ENCODE peak calls at places on chromosomes 11 and 22, in four cellular contexts. R is HepG2, K is H1, F is K562. V is an unnamed sample.

GRCh38 chr11:87368876-87369480 is 331.2 kb downstream of the TMEM135 start:
- DNase-seq in R (no peak), K (peak; percentile 13), F (no peak), V (no peak)

GRCh38 chr22:36386900-36387663 is 685 bp downstream of the MYH9 start:
- DNase-seq in R (no peak), K (no peak), F (peak; percentile 35), V (no peak)

GRCh38 chr11:35235944-35236666 is 97.1 kb downstream of the CD44 start:
- DNase-seq in R (no peak), K (no peak), F (no peak), V (peak; percentile 61)

GRCh38 chr11:94129505-94130335 is 1.1 kb downstream of the PANX1 start:
- DNase-seq in R (no peak), K (no peak), F (no peak), V (peak; percentile 56)

GRCh38 chr11:12075291-12075690 is 35.1 kb upstream of the MICAL2 start:
- DNase-seq in R (no peak), K (no peak), F (no peak), V (no peak)

GRCh38 chr11:71946144-71946571 is 17.3 kb downstream of the RNF121 start:
- DNase-seq in R (peak; percentile 22), K (no peak), F (no peak), V (no peak)

GRCh38 chr11:76236092-76237026 is 30.1 kb upstream of the WNT11 start:
- DNase-seq in R (no peak), K (no peak), F (peak; percentile 78), V (peak; percentile 16)

GRCh38 chr11:121246769-121247035 is 45.9 kb upstream of the SC5D start:
- DNase-seq in R (no peak), K (no peak), F (no peak), V (no peak)

GRCh38 chr11:70205049-70205725 is 2.1 kb downstream of the FADD start:
- DNase-seq in R (no peak), K (no peak), F (no peak), V (no peak)

GRCh38 chr22:36433318-36434231 is 45.8 kb upstream of the MYH9 start:
- DNase-seq in R (peak; percentile 66), K (no peak), F (no peak), V (no peak)

GRCh38 chr11:16392646-16393045 is 36.3 kb upstream of the SOX6 start:
- DNase-seq in R (no peak), K (no peak), F (no peak), V (no peak)

GRCh38 chr22:42978453-42979103 is 36.4 kb downstream of the PACSIN2 start:
- DNase-seq in R (no peak), K (no peak), F (no peak), V (no peak)

GRCh38 chr11:10631761-10632160 is 61.8 kb downstream of the IRAG1 start:
- DNase-seq in R (no peak), K (no peak), F (no peak), V (no peak)

GRCh38 chr22:23159287-23159622 is 14.0 kb downstream of the RAB36 start:
- DNase-seq in R (no peak), K (no peak), F (no peak), V (no peak)

GRCh38 chr11:72144807-72145565 is 9.5 kb downstream of the FOLR3 start:
- DNase-seq in R (no peak), K (no peak), F (no peak), V (no peak)

GRCh38 chr11:28834877-28835276 is 726.7 kb downstream of the METTL15 start:
- DNase-seq in R (no peak), K (no peak), F (no peak), V (no peak)

GRCh38 chr11:8777907-8778767 is 95.5 kb downstream of the RPL27A start:
- DNase-seq in R (no peak), K (no peak), F (no peak), V (no peak)

GRCh38 chr22:33325232-33326004 is 267.2 kb upstream of the SYN3 start:
- DNase-seq in R (no peak), K (no peak), F (no peak), V (no peak)

GRCh38 chr11:65541093-65542010 is 16.5 kb downstream of the SCYL1 start:
- DNase-seq in R (no peak), K (no peak), F (no peak), V (no peak)

GRCh38 chr22:26561756-26562417 is 28.0 kb downstream of the TPST2 start:
- DNase-seq in R (no peak), K (no peak), F (no peak), V (no peak)

GRCh38 chr11:76670475-76671235 is at the start of gene LRRC32:
- DNase-seq in R (no peak), K (no peak), F (peak; percentile 60), V (no peak)

GRCh38 chr11:1425006-1425405 is 35.3 kb downstream of the BRSK2 start:
- DNase-seq in R (no peak), K (no peak), F (no peak), V (no peak)

GRCh38 chr11:1421291-1421690 is 31.6 kb downstream of the BRSK2 start:
- DNase-seq in R (no peak), K (no peak), F (no peak), V (no peak)

GRCh38 chr11:1422981-1423380 is 33.2 kb downstream of the BRSK2 start:
- DNase-seq in R (no peak), K (no peak), F (no peak), V (no peak)

GRCh38 chr11:1419811-1420210 is 30.1 kb downstream of the BRSK2 start:
- DNase-seq in R (no peak), K (no peak), F (no peak), V (no peak)

DNA sequence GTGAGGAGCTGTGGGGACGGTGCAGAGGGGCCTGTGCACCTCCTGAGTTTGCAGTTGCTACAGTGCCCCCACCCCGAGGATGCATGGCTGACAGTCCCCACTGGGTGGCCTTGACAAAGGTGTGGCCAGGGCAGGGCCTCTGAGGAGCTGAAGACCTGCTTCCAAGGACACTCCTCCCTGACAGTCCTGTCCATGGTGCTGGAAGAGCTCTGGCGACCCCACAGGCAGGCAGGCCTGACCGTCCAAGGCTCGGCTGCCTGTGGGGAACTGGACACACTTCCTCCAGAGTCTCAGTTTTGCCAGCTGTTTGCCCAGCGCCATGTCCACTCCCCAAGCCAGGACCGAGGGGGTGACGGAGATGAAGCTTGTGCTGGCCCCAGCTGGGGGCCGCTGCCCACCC is 32.7 kb downstream of the BRSK2 start:
- DNase-seq in R (no peak), K (no peak), F (no peak), V (no peak)
- TF ChIP-seq FOSL1 in R (no peak), K (no peak), F (no peak), V (no peak)

GRCh38 chr22:20319041-20319744 is 667 bp downstream of the DGCR6L start:
- DNase-seq in R (no peak), K (no peak), F (peak; percentile 74), V (no peak)

GRCh38 chr22:20315337-20316216 is 4.3 kb downstream of the DGCR6L start:
- DNase-seq in R (no peak), K (no peak), F (no peak), V (no peak)

GRCh38 chr22:20316844-20317401 is 2.9 kb downstream of the DGCR6L start:
- DNase-seq in R (no peak), K (no peak), F (no peak), V (no peak)

GRCh38 chr22:20319745-20320658 is at the start of gene DGCR6L:
- DNase-seq in R (peak; percentile 76), K (peak; percentile 60), F (peak; percentile 100), V (peak; percentile 90)

GRCh38 chr22:20316217-20316843 is 3.5 kb downstream of the DGCR6L start:
- DNase-seq in R (no peak), K (no peak), F (no peak), V (no peak)
- TF ChIP-seq FOSL1 in R (no peak), K (no peak), F (no peak), V (no peak)

GRCh38 chr11:115321602-115322289 is 182.5 kb downstream of the CADM1 start:
- DNase-seq in R (no peak), K (no peak), F (no peak), V (no peak)
- TF ChIP-seq FOSL1 in R (no peak), K (no peak), F (no peak), V (no peak)

DNA sequence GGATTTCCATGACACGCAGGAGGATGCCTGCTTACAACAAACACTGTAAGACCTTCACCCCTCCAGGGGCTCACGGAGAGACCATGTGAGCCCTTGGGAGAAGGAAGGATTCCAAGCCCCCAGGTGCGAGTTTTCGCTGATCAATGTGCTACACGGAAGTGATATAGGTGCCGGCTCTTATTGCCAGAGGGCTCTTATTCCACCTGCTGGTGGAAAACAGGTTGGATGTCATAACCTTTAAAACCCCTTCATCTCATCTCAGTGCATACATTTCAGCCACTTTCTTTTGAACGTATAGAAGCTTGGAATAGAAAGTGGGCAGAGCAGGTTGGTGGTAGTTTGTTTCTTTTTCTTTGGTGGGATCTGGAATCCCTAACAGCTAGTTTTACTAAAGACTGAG is 25.8 kb downstream of the LAYN start:
- DNase-seq in R (no peak), K (no peak), F (no peak), V (no peak)
- TF ChIP-seq FOSL1 in R (no peak), K (no peak), F (no peak), V (no peak)